ENCODE peak calls at places on chromosomes 7 and 10, in ten cellular contexts. Z is astrocyte; I is IMR-90; W is brain microvascular endothelial cell; K is adrenal gland; V is CD8-positive, alpha-beta T cell; Y is transverse colon; Q is tibial artery; T is WERI-Rb-1; B is suprapubic skin. A is an unnamed sample. For H3K27me3, the result is how much of the 10 kb centered on the place peaks cover.

GRCh38 chr7:16526742-16527540 is at the start of gene LRRC72:
- DNase-seq in Z (no peak), I (no peak), W (no peak), K (no peak), V (no peak), Y (no peak), Q (no peak), T (no peak), B (no peak), A (no peak)

GRCh38 chr10:24288581-24288980 is 79.6 kb downstream of the KIAA1217 start:
- DNase-seq in Z (no peak), I (no peak), W (no peak), K (no peak), V (no peak), Y (no peak), Q (no peak), T (no peak), B (no peak), A (no peak)

GRCh38 chr7:42097756-42098155 is 139.3 kb downstream of the GLI3 start:
- DNase-seq in Z (peak), I (peak), W (peak), K (peak), V (no peak), Y (no peak), Q (no peak), T (peak), B (no peak), A (no peak)

GRCh38 chr7:124101173-124101768 is 68.4 kb upstream of the TMEM229A start:
- DNase-seq in Z (no peak), I (peak), W (no peak), K (no peak), V (no peak), Y (no peak), Q (no peak), T (no peak), B (no peak), A (no peak)

GRCh38 chr10:24825551-24825950 is 101.9 kb upstream of the ARHGAP21 start:
- DNase-seq in Z (peak), I (peak), W (no peak), K (no peak), V (no peak), Y (no peak), Q (no peak), T (no peak), B (no peak), A (no peak)

GRCh38 chr7:107809179-107809578 is 6.2 kb upstream of the SLC26A3 start:
- DNase-seq in Z (no peak), I (no peak), W (no peak), K (no peak), V (no peak), Y (no peak), Q (no peak), T (no peak), B (no peak), A (no peak)

GRCh38 chr10:19968745-19969144 is 152.5 kb downstream of the PLXDC2 start:
- DNase-seq in Z (no peak), I (no peak), W (no peak), K (no peak), V (no peak), Y (no peak), Q (no peak), T (no peak), B (no peak), A (no peak)

GRCh38 chr7:143351060-143351459 is 11.5 kb downstream of the FAM131B start:
- DNase-seq in Z (peak), I (no peak), W (no peak), K (no peak), V (no peak), Y (no peak), Q (no peak), T (no peak), B (no peak), A (no peak)

GRCh38 chr7:107161415-107161814 is 7.4 kb upstream of the HBP1 start:
- DNase-seq in Z (no peak), I (no peak), W (no peak), K (no peak), V (no peak), Y (no peak), Q (no peak), T (no peak), B (no peak), A (no peak)

GRCh38 chr7:2985866-2986265 is 57.8 kb downstream of the CARD11 start:
- DNase-seq in Z (no peak), I (no peak), W (no peak), K (no peak), V (no peak), Y (no peak), Q (no peak), T (no peak), B (no peak), A (no peak)

GRCh38 chr7:121752706-121753105 is 120.3 kb upstream of the PTPRZ1 start:
- DNase-seq in Z (peak), I (peak), W (no peak), K (no peak), V (no peak), Y (no peak), Q (no peak), T (peak), B (no peak), A (no peak)

GRCh38 chr7:71776726-71777125 is 635.4 kb downstream of the CALN1 start:
- DNase-seq in Z (no peak), I (no peak), W (no peak), K (no peak), V (no peak), Y (no peak), Q (no peak), T (no peak), B (no peak), A (no peak)

GRCh38 chr7:30281791-30282190 is 2.6 kb upstream of the ZNRF2 start:
- DNase-seq in Z (no peak), I (no peak), W (no peak), K (no peak), V (no peak), Y (peak), Q (no peak), T (no peak), B (no peak), A (no peak)

GRCh38 chr10:130053561-130053960 is 57.1 kb downstream of the C10orf143 start:
- DNase-seq in Z (no peak), I (no peak), W (no peak), K (no peak), V (no peak), Y (no peak), Q (peak), T (no peak), B (no peak), A (no peak)

DNA sequence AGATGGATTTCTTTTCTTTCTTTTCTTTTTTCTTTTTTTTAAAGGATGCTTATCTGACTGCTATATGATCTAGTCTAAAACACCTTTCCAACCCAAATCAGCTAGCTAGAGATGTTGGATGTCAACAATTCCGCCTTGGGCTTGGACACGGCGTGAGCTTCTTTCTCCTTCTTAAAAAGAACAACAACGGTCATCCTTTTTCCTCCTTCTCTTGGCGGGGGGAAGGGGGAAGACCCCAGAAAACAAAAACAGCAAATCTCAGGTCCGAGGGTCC is 1.0 kb downstream of the BEND7 start:
- DNase-seq in Z (no peak), I (no peak), W (no peak), K (no peak), V (no peak), Y (no peak), Q (no peak), T (no peak), B (no peak), A (no peak)
- H3K27ac ChIP-seq in Z (no peak), I (no peak), W (no peak), K (no peak), V (no peak), Y (peak), Q (peak), T (no peak), B (peak), A (no peak)

GRCh38 chr10:1467450-1467849 is 269.9 kb downstream of the ADARB2 start:
- DNase-seq in Z (no peak), I (no peak), W (no peak), K (no peak), V (no peak), Y (no peak), Q (no peak), T (no peak), B (no peak), A (no peak)

GRCh38 chr10:1472178-1472577 is 265.1 kb downstream of the ADARB2 start:
- DNase-seq in Z (no peak), I (no peak), W (no peak), K (no peak), V (no peak), Y (no peak), Q (no peak), T (no peak), B (no peak), A (no peak)

GRCh38 chr10:1465421-1465902 is 271.9 kb downstream of the ADARB2 start:
- DNase-seq in Z (no peak), I (no peak), W (no peak), K (no peak), V (no peak), Y (no peak), Q (no peak), T (no peak), B (no peak), A (no peak)

GRCh38 chr10:1465993-1466764 is 271.1 kb downstream of the ADARB2 start:
- DNase-seq in Z (no peak), I (no peak), W (no peak), K (no peak), V (no peak), Y (no peak), Q (no peak), T (no peak), B (no peak), A (no peak)

DNA sequence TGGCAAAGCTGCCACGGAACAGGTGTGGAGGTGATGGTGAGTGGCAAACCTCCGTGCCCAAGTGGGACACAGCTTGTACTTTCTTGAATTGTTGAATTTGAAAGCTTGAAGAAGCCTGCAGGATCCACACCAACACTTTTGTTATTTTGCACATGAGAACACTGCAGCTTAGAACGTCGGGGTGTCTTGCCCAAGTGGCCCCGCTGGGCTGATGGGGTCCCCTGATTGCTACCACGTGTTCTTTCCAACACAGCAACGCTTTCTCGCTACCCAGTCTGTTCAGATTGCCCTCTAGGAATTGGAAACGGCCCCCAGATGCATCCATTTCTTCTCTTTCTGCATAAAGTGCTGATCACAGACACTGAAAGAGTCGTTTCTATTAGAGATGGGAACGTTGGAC is 268.5 kb downstream of the ADARB2 start:
- DNase-seq in Z (no peak), I (no peak), W (no peak), K (no peak), V (no peak), Y (no peak), Q (no peak), T (no peak), B (no peak), A (no peak)
- H3K27me3 ChIP-seq in Z (under half), I (under half), W (under half), K (under half), V (under half), Y (under half), Q (under half), T (under half), B (under half), A (under half)

DNA sequence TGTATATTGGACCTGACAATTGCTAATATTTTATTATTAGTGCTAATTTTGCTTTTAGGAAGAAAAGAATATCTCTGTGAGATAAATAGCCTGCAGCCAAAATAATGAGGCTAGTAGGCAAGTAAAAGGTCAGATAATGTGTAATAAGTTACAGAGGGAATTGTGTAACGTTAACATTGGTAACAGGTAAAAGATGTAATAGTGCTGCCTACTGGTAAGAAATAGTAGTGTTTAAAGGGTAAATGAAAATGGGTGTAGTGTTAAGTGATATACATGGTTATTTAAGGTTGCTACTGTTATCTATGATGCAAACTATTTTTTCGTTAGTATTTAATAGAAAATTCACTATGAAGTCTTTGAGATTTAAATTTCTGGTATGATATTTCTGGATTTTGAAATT is 9.2 kb upstream of the FOXP2 start:
- DNase-seq in Z (no peak), I (no peak), W (no peak), K (no peak), V (no peak), Y (no peak), Q (no peak), T (no peak), B (no peak), A (no peak)
- TF ChIP-seq CTCF in Z (peak), I (peak), W (peak), K (peak), V (no peak), Y (peak), Q (peak), T (peak), B (no peak), A (no peak)

GRCh38 chr10:100183482-100183881 is 2.3 kb downstream of the ERLIN1 start:
- DNase-seq in Z (no peak), I (peak), W (no peak), K (no peak), V (no peak), Y (peak), Q (no peak), T (no peak), B (no peak), A (no peak)
- H3K27ac ChIP-seq in Z (no peak), I (no peak), W (no peak), K (no peak), V (no peak), Y (peak), Q (no peak), T (peak), B (peak), A (no peak)

DNA sequence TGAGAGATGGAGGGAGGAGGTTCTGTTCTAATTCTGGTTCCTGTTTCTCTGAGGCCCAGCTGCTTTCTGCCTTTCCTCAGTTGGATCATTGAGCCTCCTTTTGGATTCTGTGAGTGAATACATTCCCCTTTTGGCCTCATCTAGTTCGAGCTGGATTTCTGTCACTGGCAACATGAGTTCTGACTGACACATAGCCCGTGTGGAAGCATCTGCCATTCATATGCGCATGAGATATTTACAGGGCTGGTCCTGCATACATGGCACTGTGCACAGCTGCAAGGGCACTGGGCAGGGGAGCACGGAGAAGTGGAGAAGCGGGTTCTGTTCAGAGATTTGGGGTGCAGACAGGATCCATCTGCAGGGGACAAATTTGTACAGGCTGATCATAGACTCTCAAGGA is 352.8 kb downstream of the RPS24 start:
- DNase-seq in Z (no peak), I (no peak), W (no peak), K (no peak), V (no peak), Y (no peak), Q (no peak), T (no peak), B (no peak), A (no peak)
- H3K27me3 ChIP-seq in Z (under half), I (under half), W (under half), K (under half), V (under half), Y (under half), Q (under half), T (under half), B (under half), A (under half)